ENCODE peak calls at places on chromosomes 13 and 19, in seven cellular contexts. R is GM12892, X is H1, W is heart left ventricle, H is GM12891, N is right lobe of liver, S is K562. P is an unnamed sample.

GRCh38 chr13:18961383-18962117 is 220.1 kb downstream of the TUBA3C start:
- DNase-seq in R (no peak), X (no peak), W (no peak), H (no peak), N (no peak), S (no peak), P (no peak)

GRCh38 chr13:50941146-50941545 is 31.6 kb downstream of the RNASEH2B start:
- DNase-seq in R (no peak), X (no peak), W (no peak), H (no peak), N (no peak), S (no peak), P (no peak)

GRCh38 chr13:75788494-75788991 is 152.4 kb downstream of the LMO7 start:
- DNase-seq in R (no peak), X (no peak), W (peak), H (no peak), N (no peak), S (no peak), P (no peak)

GRCh38 chr13:112740502-112741131 is 50.8 kb downstream of the ATP11A start:
- DNase-seq in R (no peak), X (no peak), W (peak), H (no peak), N (peak), S (peak), P (no peak)

GRCh38 chr19:42349378-42350107 is 24.1 kb downstream of the MEGF8 start:
- DNase-seq in R (no peak), X (no peak), W (no peak), H (no peak), N (no peak), S (no peak), P (no peak)

GRCh38 chr13:44155422-44156293 is 218.0 kb upstream of the SERP2 start:
- DNase-seq in R (no peak), X (no peak), W (peak), H (no peak), N (no peak), S (peak), P (no peak)

GRCh38 chr19:19656451-19657396 is 6.8 kb downstream of the ATP13A1 start:
- DNase-seq in R (peak), X (no peak), W (no peak), H (peak), N (peak), S (no peak), P (no peak)

GRCh38 chr13:111076156-111077013 is 38.7 kb upstream of the ARHGEF7 start:
- DNase-seq in R (no peak), X (no peak), W (no peak), H (no peak), N (no peak), S (no peak), P (peak)

GRCh38 chr19:42108527-42109389 is 23.5 kb downstream of the POU2F2 start:
- DNase-seq in R (peak), X (peak), W (peak), H (peak), N (peak), S (peak), P (peak)

GRCh38 chr13:35818577-35819165 is 312.5 kb downstream of the DCLK1 start:
- DNase-seq in R (no peak), X (no peak), W (no peak), H (no peak), N (no peak), S (peak), P (peak)

GRCh38 chr19:39407644-39408391 is 1.2 kb downstream of the ZFP36 start:
- DNase-seq in R (no peak), X (peak), W (no peak), H (no peak), N (peak), S (no peak), P (peak)

GRCh38 chr13:52353116-52353718 is 52.8 kb downstream of the THSD1 start:
- DNase-seq in R (no peak), X (no peak), W (no peak), H (no peak), N (no peak), S (no peak), P (peak)

GRCh38 chr19:49879243-49879960 is 1.9 kb downstream of the TBC1D17 start:
- DNase-seq in R (no peak), X (no peak), W (no peak), H (no peak), N (peak), S (no peak), P (no peak)

GRCh38 chr13:24141333-24141910 is 19.1 kb upstream of the SPATA13 start:
- DNase-seq in R (no peak), X (no peak), W (no peak), H (no peak), N (no peak), S (no peak), P (no peak)

GRCh38 chr19:46372901-46373572 is 26.1 kb downstream of the PPP5C start:
- DNase-seq in R (no peak), X (peak), W (no peak), H (no peak), N (peak), S (no peak), P (no peak)

GRCh38 chr19:49939721-49940481 is 10.6 kb upstream of the NUP62 start:
- DNase-seq in R (no peak), X (no peak), W (no peak), H (no peak), N (no peak), S (no peak), P (no peak)

GRCh38 chr19:3370728-3371591 is 4.6 kb downstream of the NFIC start:
- DNase-seq in R (no peak), X (no peak), W (no peak), H (no peak), N (no peak), S (no peak), P (no peak)

GRCh38 chr19:3368441-3368795 is 2.0 kb downstream of the NFIC start:
- DNase-seq in R (no peak), X (no peak), W (no peak), H (no peak), N (peak), S (peak), P (no peak)

GRCh38 chr19:3368848-3369336 is 2.5 kb downstream of the NFIC start:
- DNase-seq in R (no peak), X (no peak), W (no peak), H (no peak), N (no peak), S (no peak), P (peak)

GRCh38 chr19:3370214-3370720 is 3.9 kb downstream of the NFIC start:
- DNase-seq in R (no peak), X (no peak), W (no peak), H (no peak), N (no peak), S (no peak), P (no peak)

GRCh38 chr19:3369337-3370213 is 3.2 kb downstream of the NFIC start:
- DNase-seq in R (peak), X (no peak), W (peak), H (no peak), N (no peak), S (no peak), P (no peak)
- TF ChIP-seq POLR2A in R (peak), X (no peak), W (peak), H (no peak), N (peak), S (no peak), P (no peak)

GRCh38 chr13:97113231-97114001 is 108.7 kb upstream of the MBNL2 start:
- DNase-seq in R (no peak), X (no peak), W (no peak), H (no peak), N (no peak), S (no peak), P (no peak)
- TF ChIP-seq POLR2A in R (no peak), X (no peak), W (no peak), H (no peak), N (no peak), S (no peak), P (no peak)

DNA sequence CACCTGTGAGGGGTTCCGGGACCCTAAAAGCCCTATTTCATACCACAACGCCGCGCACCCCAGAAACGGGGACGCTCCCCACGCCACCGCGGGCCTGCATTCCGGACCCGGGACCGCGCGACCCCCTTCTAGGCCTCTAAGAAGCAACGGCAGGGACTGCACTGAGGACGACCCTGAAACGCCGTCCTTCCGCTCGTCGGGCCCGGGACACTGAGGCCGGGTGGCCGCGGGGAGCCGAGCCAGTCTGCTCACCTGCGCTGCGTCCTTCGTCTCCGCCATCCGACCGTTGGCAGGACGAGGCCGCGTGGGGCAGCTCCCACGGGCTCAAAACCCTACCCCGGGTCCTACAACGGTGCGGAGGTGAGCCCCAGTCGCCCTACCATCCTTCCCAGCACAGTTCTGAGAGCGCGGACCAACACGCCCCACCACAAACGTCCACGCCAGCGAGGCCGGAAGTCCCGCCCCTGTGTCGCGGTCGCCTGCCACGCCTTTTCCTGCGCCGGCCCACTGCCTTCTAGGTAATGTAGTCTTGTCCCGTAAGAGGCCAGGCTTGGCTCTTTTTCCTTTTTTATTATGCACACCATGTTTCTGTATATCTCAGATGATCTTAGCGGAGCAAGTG is at the start of gene ZNF550:
- DNase-seq in R (peak), X (peak), W (peak), H (peak), N (peak), S (peak), P (peak)
- TF ChIP-seq POLR2A in R (peak), X (peak), W (peak), H (peak), N (peak), S (peak), P (peak)

GRCh38 chr19:18152444-18152816 is 533 bp upstream of the PIK3R2 start:
- DNase-seq in R (peak), X (peak), W (peak), H (peak), N (peak), S (peak), P (peak)
- TF ChIP-seq POLR2A in R (peak), X (no peak), W (no peak), H (peak), N (no peak), S (no peak), P (no peak)

P was measured in erythroblast.